ENCODE peak calls at places on chromosomes 1 and 21, in ten cellular contexts. O is lower leg skin, N is NB4, G is A549, Y is transverse colon, C is breast epithelium, F is IMR-90, V is uterus, E is esophagus squamous epithelium, M is erythroblast. J is an unnamed sample.

GRCh38 chr1:115828101-115829022 is 12.6 kb downstream of the NHLH2 start:
- DNase-seq in M (peak; percentile 17), F (peak; percentile 9), V (peak; percentile 48), Y (no peak), E (no peak), N (peak; percentile 70), C (no peak), G (no peak), O (peak; percentile 86), J (no peak)

GRCh38 chr1:76695535-76695934 is 171.7 kb upstream of the ST6GALNAC5 start:
- DNase-seq in G (no peak), F (no peak), N (no peak), M (no peak), O (no peak), Y (no peak), V (no peak), E (no peak), C (no peak), J (no peak)

GRCh38 chr1:189657715-189658114 is 819.9 kb downstream of the BRINP3 start:
- DNase-seq in V (no peak), E (no peak), Y (no peak), N (no peak), M (no peak), G (peak; percentile 55), F (no peak), C (no peak), O (no peak), J (no peak)

GRCh38 chr1:91725961-91726704 is 159.8 kb downstream of the TGFBR3 start:
- DNase-seq in F (peak; percentile 97), C (no peak), E (no peak), N (no peak), V (peak; percentile 81), O (no peak), M (no peak), G (no peak), Y (peak; percentile 17), J (no peak)

GRCh38 chr1:101235696-101236545 is 898 bp upstream of the S1PR1 start:
- DNase-seq in O (peak; percentile 90), F (peak; percentile 37), Y (no peak), M (peak; percentile 25), N (peak; percentile 39), V (peak; percentile 38), C (no peak), E (no peak), G (no peak), J (no peak)

GRCh38 chr1:17742590-17742989 is 12.5 kb upstream of the ACTL8 start:
- DNase-seq in V (no peak), G (no peak), C (no peak), N (no peak), M (no peak), Y (no peak), F (no peak), E (no peak), O (no peak), J (no peak)

GRCh38 chr1:44596511-44596910 is 77.8 kb downstream of the TMEM53 start:
- DNase-seq in F (no peak), V (no peak), C (no peak), Y (no peak), G (no peak), N (no peak), M (no peak), O (no peak), E (no peak), J (no peak)

GRCh38 chr1:154741747-154742495 is 128.2 kb downstream of the KCNN3 start:
- DNase-seq in O (peak; percentile 80), C (no peak), E (no peak), G (peak; percentile 17), V (no peak), N (no peak), Y (no peak), M (no peak), F (no peak), J (no peak)

GRCh38 chr1:182584746-182585145 is 4.3 kb downstream of the RNASEL start:
- DNase-seq in C (no peak), G (no peak), V (no peak), E (no peak), O (no peak), Y (no peak), M (no peak), F (no peak), N (no peak), J (no peak)

GRCh38 chr1:226882631-226883409 is 12.4 kb downstream of the PSEN2 start:
- DNase-seq in O (no peak), M (no peak), G (no peak), V (no peak), Y (peak; percentile 33), E (no peak), C (no peak), F (peak; percentile 69), N (no peak), J (peak; percentile 62)

GRCh38 chr1:202235003-202235660 is 41.5 kb downstream of the LGR6 start:
- DNase-seq in M (no peak), V (no peak), N (no peak), F (no peak), C (no peak), O (no peak), Y (no peak), E (no peak), G (no peak), J (no peak)

GRCh38 chr1:184289825-184290550 is 96.8 kb upstream of the C1orf21 start:
- DNase-seq in O (no peak), V (no peak), Y (no peak), G (peak; percentile 54), N (peak; percentile 34), M (peak; percentile 23), F (no peak), C (no peak), E (no peak), J (no peak)

GRCh38 chr1:56019922-56020321 is 559.4 kb downstream of the PLPP3 start:
- DNase-seq in F (no peak), E (no peak), O (no peak), N (no peak), C (no peak), V (no peak), G (no peak), Y (no peak), M (no peak), J (no peak)

GRCh38 chr21:45178072-45178608 is 103.8 kb downstream of the ADARB1 start:
- DNase-seq in E (no peak), G (no peak), M (no peak), O (peak; percentile 66), F (no peak), N (no peak), C (no peak), Y (no peak), V (no peak), J (no peak)

GRCh38 chr21:37435120-37435519 is 68.5 kb downstream of the DYRK1A start:
- DNase-seq in V (peak; percentile 59), E (no peak), M (peak; percentile 85), C (no peak), N (peak; percentile 73), Y (no peak), F (peak; percentile 80), G (peak; percentile 38), O (no peak), J (no peak)

GRCh38 chr1:212975607-212975918 is 25.2 kb downstream of the VASH2 start:
- DNase-seq in V (peak; percentile 39), N (no peak), F (peak; percentile 65), O (peak; percentile 10), G (no peak), C (no peak), Y (no peak), E (no peak), M (no peak), J (no peak)

GRCh38 chr1:212976586-212976985 is 26.2 kb downstream of the VASH2 start:
- DNase-seq in F (no peak), N (no peak), O (peak; percentile 39), G (no peak), V (no peak), E (no peak), Y (no peak), M (no peak), C (no peak), J (no peak)

GRCh38 chr1:212979340-212980122 is 29.2 kb downstream of the VASH2 start:
- DNase-seq in V (no peak), O (peak; percentile 32), G (no peak), C (no peak), Y (no peak), E (no peak), M (no peak), N (no peak), F (no peak), J (no peak)

GRCh38 chr1:212980123-212980800 is 29.9 kb downstream of the VASH2 start:
- DNase-seq in Y (no peak), E (no peak), G (no peak), O (peak; percentile 61), C (no peak), M (no peak), V (no peak), N (no peak), F (peak; percentile 90), J (no peak)

GRCh38 chr1:212977781-212978645 is 27.7 kb downstream of the VASH2 start:
- DNase-seq in M (no peak), Y (no peak), C (no peak), O (peak; percentile 46), G (no peak), N (no peak), E (no peak), V (no peak), F (peak; percentile 19), J (no peak)
- TF ChIP-seq POLR2A in M (no peak), Y (no peak), C (no peak), O (no peak), G (no peak), N (no peak), E (no peak), V (no peak), F (no peak), J (no peak)

GRCh38 chr1:220787069-220787614 is 429 bp downstream of the MTARC1 start:
- DNase-seq in E (no peak), V (no peak), G (peak; percentile 16), C (no peak), O (no peak), N (peak; percentile 56), Y (peak; percentile 80), F (no peak), M (no peak), J (no peak)
- TF ChIP-seq POLR2A in E (no peak), V (no peak), G (no peak), C (no peak), O (no peak), N (no peak), Y (peak; percentile 14), F (no peak), M (no peak), J (no peak)

DNA sequence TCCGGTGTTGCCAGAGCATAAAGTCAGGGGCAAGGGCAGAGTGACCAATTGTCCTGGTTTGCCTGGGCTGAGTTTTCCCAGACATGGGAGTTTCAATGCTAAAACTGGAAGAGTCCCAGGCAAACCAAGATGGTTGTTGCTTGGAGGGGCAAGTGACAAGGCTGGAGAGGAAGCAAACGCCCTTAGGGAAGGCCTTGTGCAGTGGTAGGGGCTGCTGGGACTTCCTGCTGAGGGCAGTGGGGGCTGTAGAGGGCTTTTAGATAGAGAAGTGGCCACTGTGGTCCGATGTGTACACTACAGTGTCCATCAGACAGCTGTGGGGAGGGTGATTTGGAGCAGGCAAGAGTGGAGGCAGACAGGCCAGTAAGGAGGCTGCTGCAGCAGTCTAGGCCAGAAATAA is 7.0 kb upstream of the CELA2A start:
- DNase-seq in N (no peak), M (no peak), G (no peak), E (no peak), Y (no peak), V (no peak), C (no peak), O (no peak), F (no peak), J (no peak)
- TF ChIP-seq POLR2A in N (no peak), M (no peak), G (no peak), E (no peak), Y (no peak), V (no peak), C (no peak), O (no peak), F (no peak), J (no peak)

GRCh38 chr1:228510101-228510850 is 23.1 kb downstream of the RNF187 start:
- DNase-seq in F (no peak), Y (no peak), M (peak; percentile 59), V (no peak), O (peak; percentile 68), E (no peak), G (no peak), N (no peak), C (no peak), J (no peak)
- TF ChIP-seq POLR2A in F (no peak), Y (no peak), M (peak; percentile 25), V (no peak), O (no peak), E (no peak), G (no peak), N (no peak), C (no peak), J (no peak)